ENCODE peak calls at places on chromosomes 2 and 18, in eight cellular contexts. E, Q, T, A, H, N, D and L are unnamed samples.

GRCh38 chr2:119753041-119753929 is 6.4 kb upstream of the PTPN4 start:
- DNase-seq in Q (peak), N (no peak), A (no peak), H (no peak), E (no peak), T (peak), D (peak), L (peak)

GRCh38 chr18:48860276-48861180 is 90.2 kb downstream of the SMAD7 start:
- DNase-seq in A (no peak), H (no peak), D (peak), E (no peak), T (no peak), N (no peak), Q (no peak), L (no peak)

GRCh38 chr18:23740105-23740830 is 51.0 kb downstream of the LAMA3 start:
- DNase-seq in Q (no peak), A (no peak), E (no peak), D (peak), T (no peak), H (no peak), N (no peak), L (no peak)

GRCh38 chr2:12416600-12416999 is 300.1 kb upstream of the TRIB2 start:
- DNase-seq in Q (peak), H (peak), N (peak), T (peak), A (no peak), E (peak), D (peak), L (peak)

GRCh38 chr2:141341444-141341843 is 789.4 kb downstream of the LRP1B start:
- DNase-seq in E (no peak), N (no peak), D (peak), T (peak), H (no peak), A (peak), Q (no peak), L (no peak)

GRCh38 chr2:135245055-135245454 is 193.0 kb downstream of the RAB3GAP1 start:
- DNase-seq in A (no peak), N (no peak), Q (no peak), D (peak), T (peak), E (no peak), H (no peak), L (no peak)

GRCh38 chr2:31476511-31477171 is 62.1 kb upstream of the XDH start:
- DNase-seq in A (no peak), E (no peak), Q (no peak), N (no peak), T (peak), H (no peak), D (no peak), L (no peak)

GRCh38 chr2:217494572-217494971 is 508.2 kb downstream of the TNS1 start:
- DNase-seq in E (no peak), H (no peak), A (no peak), T (no peak), N (no peak), D (no peak), Q (no peak), L (no peak)

GRCh38 chr2:12046641-12047040 is 300.2 kb downstream of the LPIN1 start:
- DNase-seq in Q (no peak), A (peak), H (no peak), E (no peak), N (no peak), D (no peak), T (peak), L (no peak)

GRCh38 chr2:216195565-216195978 is 86.4 kb downstream of the XRCC5 start:
- DNase-seq in A (peak), N (no peak), Q (no peak), E (no peak), D (peak), H (no peak), T (peak), L (no peak)

GRCh38 chr2:230925443-230925878 is 419 bp upstream of the GPR55 start:
- DNase-seq in Q (no peak), E (peak), A (no peak), H (no peak), D (no peak), T (no peak), N (no peak), L (peak)

GRCh38 chr18:50986360-50987087 is 18.7 kb downstream of the ELAC1 start:
- DNase-seq in Q (no peak), D (peak), N (no peak), E (no peak), T (peak), A (no peak), H (no peak), L (no peak)

GRCh38 chr2:234032301-234032856 is 18.1 kb upstream of the SPP2 start:
- DNase-seq in N (no peak), T (peak), Q (no peak), H (no peak), A (peak), E (no peak), D (peak), L (peak)

DNA sequence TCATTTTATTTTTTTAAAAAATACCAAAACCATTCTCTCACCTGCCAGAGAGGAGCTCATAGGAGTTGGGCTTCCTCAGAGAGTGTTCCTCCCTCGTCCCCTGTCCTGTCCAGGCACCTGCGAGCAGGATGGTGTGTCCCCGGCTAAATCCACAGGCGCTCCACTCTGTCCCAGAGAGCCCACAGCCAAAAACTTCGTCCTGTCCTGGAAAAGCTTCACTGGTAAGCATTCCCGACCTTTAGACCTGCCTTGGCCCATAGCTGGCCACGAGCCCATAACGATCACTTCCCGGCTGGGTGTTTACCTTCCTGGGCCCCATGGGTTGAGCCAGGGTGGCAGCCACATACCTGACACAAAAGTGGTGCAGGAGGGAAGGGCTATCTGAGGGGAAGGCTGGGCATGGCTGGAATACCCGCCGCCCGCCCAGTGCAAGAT is at the start of gene NGEF:
- DNase-seq in H (peak), T (no peak), N (no peak), E (no peak), D (no peak), A (no peak), Q (no peak), L (no peak)
- H3K4me3 ChIP-seq in H (peak), T (no peak), N (no peak), E (no peak), D (no peak), A (no peak), Q (no peak), L (no peak)

DNA sequence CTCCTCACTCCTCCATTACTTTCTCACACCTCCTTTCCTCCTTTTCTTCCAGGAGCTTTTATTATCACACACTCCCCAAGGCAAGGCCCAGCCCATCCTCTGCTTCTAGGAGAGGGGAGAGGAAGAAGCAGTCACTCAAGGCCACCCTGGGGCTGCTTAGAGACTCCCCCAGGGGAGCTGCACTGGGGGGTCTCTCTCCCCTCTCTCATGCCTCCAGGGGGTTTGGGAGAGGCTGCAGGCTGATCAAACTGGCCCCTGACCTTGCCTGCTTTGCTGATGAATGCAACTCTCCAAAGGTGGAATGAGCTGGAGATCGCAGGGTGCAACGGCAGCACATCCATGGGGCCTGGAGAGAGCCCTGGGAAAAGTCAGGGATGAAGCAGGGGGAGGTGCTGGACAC is 216.9 kb downstream of the CELF4 start:
- DNase-seq in H (no peak), E (no peak), Q (no peak), N (no peak), T (no peak), A (no peak), D (no peak), L (no peak)
- TF ChIP-seq CTCF in H (no peak), E (no peak), Q (no peak), N (no peak), T (no peak), A (no peak), D (no peak), L (no peak)

DNA sequence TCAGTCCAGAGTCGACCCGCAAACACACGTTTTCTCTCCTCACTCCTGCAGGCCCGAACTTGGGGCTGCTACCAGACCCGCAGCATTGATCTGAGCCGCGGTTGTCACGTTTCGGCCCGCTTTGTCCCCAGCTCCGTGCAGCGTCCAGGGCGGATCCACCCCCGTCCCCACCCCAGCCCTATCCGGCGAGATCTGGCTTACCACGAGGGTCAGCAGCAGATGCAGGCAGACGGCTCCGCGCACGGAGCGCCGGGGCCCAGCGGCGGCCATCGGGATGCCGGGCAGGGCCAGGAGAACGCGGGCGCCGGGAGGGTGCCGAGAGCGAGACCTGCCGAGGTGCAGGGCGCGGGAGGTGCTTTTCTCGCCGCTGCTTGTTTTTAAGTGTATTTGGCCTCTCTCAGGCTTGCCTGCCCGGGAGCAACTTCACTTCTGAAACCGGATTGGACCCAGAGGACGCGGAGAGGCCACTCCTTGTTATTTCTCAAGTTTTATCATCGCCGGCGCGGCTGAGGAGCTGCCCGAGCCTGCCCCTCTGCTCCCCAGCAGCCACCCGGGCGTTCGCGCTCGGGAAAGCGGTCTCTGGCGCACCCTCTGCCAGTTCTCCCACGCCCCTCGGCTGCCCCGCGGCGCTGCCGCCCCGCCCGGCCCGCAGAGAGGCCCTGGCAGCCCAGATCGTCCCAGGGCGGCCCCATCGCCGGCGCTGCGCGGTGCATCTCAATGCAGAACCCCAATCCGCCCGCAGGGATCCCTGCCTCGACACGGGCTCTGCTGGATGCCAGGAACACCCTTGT is at the start of gene DSC3:
- DNase-seq in Q (no peak), T (no peak), D (peak), A (no peak), E (no peak), H (peak), N (peak), L (no peak)
- H3K4me3 ChIP-seq in Q (no peak), T (no peak), D (peak), A (no peak), E (peak), H (peak), N (peak), L (no peak)

GRCh38 chr18:54916507-54916906 is 42.8 kb downstream of the CCDC68 start:
- DNase-seq in Q (no peak), H (no peak), D (no peak), A (no peak), E (no peak), T (no peak), N (no peak), L (no peak)
- TF ChIP-seq CTCF in Q (no peak), H (no peak), D (no peak), A (no peak), E (no peak), T (no peak), N (no peak), L (peak)